ENCODE peak calls at places on chromosome 20, in four cellular contexts. A is tibial nerve, Q is HCT116, H is fibroblast of lung. G is an unnamed sample.

GRCh38 chr20:9800406-9800805 is 38.5 kb downstream of the PAK5 start:
- DNase-seq in A (no peak), Q (no peak), H (no peak), G (no peak)

GRCh38 chr20:52434453-52434852 is 242.9 kb upstream of the ZFP64 start:
- DNase-seq in A (no peak), Q (no peak), H (no peak), G (no peak)

GRCh38 chr20:32965115-32965514 is 39.1 kb downstream of the SUN5 start:
- DNase-seq in A (no peak), Q (no peak), H (no peak), G (no peak)

GRCh38 chr20:4406627-4407026 is 315.1 kb upstream of the PRND start:
- DNase-seq in A (no peak), Q (peak; percentile 42), H (peak; percentile 95), G (no peak)

GRCh38 chr20:49775229-49775693 is 37.4 kb upstream of the SLC9A8 start:
- DNase-seq in A (no peak), Q (peak; percentile 77), H (peak; percentile 83), G (peak; percentile 91)

GRCh38 chr20:16607364-16608264 is 34.4 kb upstream of the KIF16B start:
- DNase-seq in A (no peak), Q (no peak), H (no peak), G (no peak)

GRCh38 chr20:10672579-10673127 is 1.1 kb downstream of the JAG1 start:
- DNase-seq in A (no peak), Q (no peak), H (peak; percentile 71), G (no peak)

GRCh38 chr20:5716953-5717352 is 33.2 kb upstream of the SHLD1 start:
- DNase-seq in A (no peak), Q (no peak), H (no peak), G (no peak)

GRCh38 chr20:6974819-6975218 is 207.3 kb downstream of the BMP2 start:
- DNase-seq in A (no peak), Q (no peak), H (no peak), G (no peak)

GRCh38 chr20:62151835-62152364 is 8.3 kb downstream of the SS18L1 start:
- DNase-seq in A (no peak), Q (no peak), H (no peak), G (no peak)

GRCh38 chr20:58408603-58409246 is 19.7 kb downstream of the VAPB start:
- DNase-seq in A (no peak), Q (no peak), H (no peak), G (no peak)

GRCh38 chr20:10247440-10247839 is 28.8 kb downstream of the SNAP25 start:
- DNase-seq in A (no peak), Q (no peak), H (peak; percentile 28), G (no peak)

GRCh38 chr20:37726321-37726720 is 32.5 kb downstream of the CTNNBL1 start:
- DNase-seq in A (no peak), Q (no peak), H (no peak), G (no peak)

GRCh38 chr20:32829291-32830005 is 9.7 kb downstream of the MAPRE1 start:
- DNase-seq in A (no peak), Q (no peak), H (peak; percentile 60), G (no peak)

GRCh38 chr20:45128066-45128465 is 3.8 kb upstream of the WFDC12 start:
- DNase-seq in A (no peak), Q (no peak), H (no peak), G (no peak)

GRCh38 chr20:38270869-38271608 is 10.5 kb upstream of the KIAA1755 start:
- DNase-seq in A (no peak), Q (peak; percentile 26), H (peak; percentile 99), G (no peak)

GRCh38 chr20:11368965-11369711 is 548.6 kb upstream of the BTBD3 start:
- DNase-seq in A (no peak), Q (no peak), H (no peak), G (no peak)

GRCh38 chr20:57608516-57608915 is 11.7 kb downstream of the ZBP1 start:
- DNase-seq in A (no peak), Q (no peak), H (no peak), G (no peak)

GRCh38 chr20:33518071-33518470 is 28.2 kb downstream of the CBFA2T2 start:
- DNase-seq in A (no peak), Q (no peak), H (peak; percentile 86), G (no peak)

DNA sequence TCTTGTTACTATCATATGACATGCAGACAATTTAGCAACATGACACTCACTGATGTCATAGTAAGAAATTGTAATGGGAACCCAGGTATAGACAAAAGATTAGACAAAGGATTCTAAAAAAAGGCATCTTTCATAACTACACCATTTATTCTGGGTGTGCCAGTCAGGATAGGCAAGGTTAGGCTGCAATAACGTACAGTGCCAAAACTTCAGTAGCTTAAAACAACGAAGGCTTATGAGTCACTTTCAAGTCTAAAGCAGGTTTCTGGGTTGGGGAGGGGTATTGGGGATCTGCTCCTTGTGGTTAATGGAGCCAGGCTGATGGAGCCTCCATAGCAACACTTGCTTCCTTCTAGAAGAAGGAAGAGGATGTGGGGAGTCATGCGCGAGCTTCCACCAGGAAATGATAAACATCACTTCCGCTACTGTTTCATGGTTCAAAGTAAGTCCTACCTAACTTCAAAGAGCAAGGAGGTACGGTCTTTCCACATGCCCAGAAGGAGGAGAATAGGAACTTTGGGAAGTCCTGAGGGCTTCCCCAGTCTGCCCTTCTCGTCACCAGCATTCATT is 2.0 kb upstream of the GTSF1L start:
- DNase-seq in A (no peak), Q (no peak), H (no peak), G (no peak)
- H3K9me3 ChIP-seq in A (no peaks in the 10 kb centered on the region), Q (no peaks in the 10 kb centered on the region), H (no peaks in the 10 kb centered on the region), G (no peaks in the 10 kb centered on the region)

DNA sequence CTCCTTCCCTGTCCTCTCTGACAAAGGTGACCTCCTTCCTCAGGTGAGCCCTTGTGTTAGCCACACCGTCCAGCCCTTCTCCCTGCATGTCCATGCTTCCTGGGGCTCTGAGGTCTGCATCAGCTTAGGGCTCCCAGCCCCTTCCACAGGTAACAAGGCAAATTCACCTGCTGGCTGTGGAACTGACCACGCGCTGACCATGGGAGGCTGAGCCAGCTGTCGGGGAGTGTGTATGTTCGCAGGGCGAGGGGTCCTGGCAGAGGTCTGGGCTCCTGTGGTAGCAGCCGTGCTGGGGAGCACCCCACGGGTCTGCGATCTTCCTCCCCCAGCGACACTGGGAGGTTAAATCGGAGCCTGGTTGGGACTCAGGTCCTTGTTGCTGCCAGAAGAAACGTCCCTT is 136.7 kb downstream of the PHACTR3 start:
- DNase-seq in A (no peak), Q (no peak), H (no peak), G (no peak)
- H3K9me3 ChIP-seq in A (no peaks in the 10 kb centered on the region), Q (no peaks in the 10 kb centered on the region), H (no peaks in the 10 kb centered on the region), G (no peaks in the 10 kb centered on the region)

GRCh38 chr20:55360895-55361294 is 644.4 kb downstream of the CBLN4 start:
- DNase-seq in A (no peak), Q (no peak), H (no peak), G (no peak)
- H3K9me3 ChIP-seq in A (no peaks in the 10 kb centered on the region), Q (peaks cover 23% of the 10 kb centered on the region), H (no peaks in the 10 kb centered on the region), G (no peaks in the 10 kb centered on the region)

GRCh38 chr20:31322504-31322903 is 14.1 kb upstream of the DEFB116 start:
- DNase-seq in A (no peak), Q (no peak), H (no peak), G (no peak)
- H3K9me3 ChIP-seq in A (no peaks in the 10 kb centered on the region), Q (no peaks in the 10 kb centered on the region), H (no peaks in the 10 kb centered on the region), G (peaks cover 3% of the 10 kb centered on the region)

GRCh38 chr20:31236953-31237352 is 20.5 kb upstream of the DEFB115 start:
- DNase-seq in A (no peak), Q (no peak), H (no peak), G (no peak)
- H3K9me3 ChIP-seq in A (peaks cover 8% of the 10 kb centered on the region), Q (peaks cover 91% of the 10 kb centered on the region), H (peaks cover 3% of the 10 kb centered on the region), G (no peaks in the 10 kb centered on the region)

DNA sequence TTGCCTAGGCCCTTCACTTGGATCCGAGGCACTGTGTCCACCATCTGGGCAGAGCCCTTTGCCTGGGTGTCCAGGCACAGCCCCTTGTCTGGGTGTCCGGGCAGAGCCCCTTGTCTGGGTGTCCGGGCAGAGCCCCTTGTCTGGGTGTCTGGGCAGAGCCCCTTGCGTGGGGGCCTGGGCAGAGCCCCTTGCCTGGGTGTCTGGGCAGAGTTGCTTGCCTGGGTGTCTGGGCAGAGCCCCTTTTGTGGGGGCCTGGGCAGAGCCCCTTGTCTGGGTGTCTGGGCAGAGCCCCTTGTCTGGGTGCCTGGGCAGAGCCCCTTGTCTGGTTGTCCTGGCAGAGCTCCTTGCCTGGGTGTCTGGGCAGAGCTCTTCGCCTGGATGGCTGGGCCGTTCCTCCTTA is 443.4 kb upstream of the CDH4 start:
- DNase-seq in A (no peak), Q (no peak), H (no peak), G (no peak)
- H3K9me3 ChIP-seq in A (no peaks in the 10 kb centered on the region), Q (no peaks in the 10 kb centered on the region), H (no peaks in the 10 kb centered on the region), G (no peaks in the 10 kb centered on the region)